ENCODE peak calls at places on chromosome 17, in ten cellular contexts. D is stomach; L is lower lobe of right lung; W is tibial nerve; N is right atrium auricular region; R is PC-9; B is uterus; C is cardiac muscle cell; P is CD4-positive, CD25-positive, alpha-beta regulatory T cell; H is CD4-positive, alpha-beta memory T cell. E is an unnamed sample.
A peak's percentile ranks its signal among the peaks of the same experiment; 100 is the strongest.

GRCh38 chr17:44842748-44843147 is 4.9 kb upstream of the HIGD1B start:
- DNase-seq in D (no peak), L (no peak), W (no peak), N (no peak), R (no peak), B (no peak), C (peak; percentile 87), P (no peak), H (no peak), E (no peak)

GRCh38 chr17:68290268-68290954 is 516 bp downstream of the SLC16A6 start:
- DNase-seq in D (peak; percentile 31), L (peak; percentile 71), W (no peak), N (no peak), R (peak; percentile 6), B (no peak), C (peak; percentile 38), P (peak; percentile 62), H (peak; percentile 83), E (peak; percentile 56)

GRCh38 chr17:59418732-59419166 is 87.3 kb downstream of the YPEL2 start:
- DNase-seq in D (no peak), L (no peak), W (no peak), N (no peak), R (no peak), B (peak; percentile 74), C (no peak), P (no peak), H (no peak), E (no peak)

GRCh38 chr17:66655861-66656260 is 179.1 kb upstream of the CACNG5 start:
- DNase-seq in D (no peak), L (no peak), W (no peak), N (no peak), R (no peak), B (no peak), C (no peak), P (no peak), H (no peak), E (no peak)

GRCh38 chr17:49022391-49022941 is 25.3 kb downstream of the IGF2BP1 start:
- DNase-seq in D (no peak), L (no peak), W (no peak), N (no peak), R (peak; percentile 58), B (no peak), C (peak; percentile 84), P (no peak), H (no peak), E (no peak)

GRCh38 chr17:28657756-28658155 is 4.0 kb downstream of the SDF2 start:
- DNase-seq in D (no peak), L (no peak), W (no peak), N (no peak), R (no peak), B (no peak), C (no peak), P (no peak), H (no peak), E (no peak)

GRCh38 chr17:8125947-8126305 is 2.0 kb upstream of the HES7 start:
- DNase-seq in D (no peak), L (no peak), W (no peak), N (no peak), R (no peak), B (peak; percentile 55), C (peak; percentile 44), P (no peak), H (peak; percentile 57), E (no peak)

GRCh38 chr17:5049314-5049819 is 14.1 kb upstream of the SLC52A1 start:
- DNase-seq in D (peak; percentile 32), L (no peak), W (no peak), N (no peak), R (no peak), B (no peak), C (no peak), P (peak; percentile 51), H (peak; percentile 89), E (no peak)

GRCh38 chr17:6461792-6462524 is 17.7 kb downstream of the PIMREG start:
- DNase-seq in D (no peak), L (peak; percentile 14), W (no peak), N (no peak), R (no peak), B (no peak), C (no peak), P (no peak), H (no peak), E (no peak)

GRCh38 chr17:17088511-17089205 is 46.4 kb downstream of the MPRIP start:
- DNase-seq in D (no peak), L (no peak), W (no peak), N (no peak), R (no peak), B (no peak), C (no peak), P (no peak), H (no peak), E (no peak)

GRCh38 chr17:76709077-76709950 is 1.5 kb downstream of the MXRA7 start:
- DNase-seq in D (peak; percentile 50), L (peak; percentile 68), W (peak; percentile 83), N (peak; percentile 97), R (no peak), B (peak; percentile 95), C (peak; percentile 82), P (no peak), H (no peak), E (peak; percentile 76)

GRCh38 chr17:37702605-37703004 is 42.3 kb downstream of the HNF1B start:
- DNase-seq in D (no peak), L (no peak), W (no peak), N (no peak), R (peak; percentile 42), B (no peak), C (no peak), P (no peak), H (no peak), E (no peak)

GRCh38 chr17:15457723-15458094 is 9.7 kb downstream of the CDRT4 start:
- DNase-seq in D (no peak), L (no peak), W (peak; percentile 65), N (no peak), R (no peak), B (peak; percentile 45), C (no peak), P (no peak), H (no peak), E (no peak)

GRCh38 chr17:19384723-19385391 is 2.1 kb downstream of the MFAP4 start:
- DNase-seq in D (peak; percentile 76), L (peak; percentile 74), W (peak; percentile 94), N (peak; percentile 95), R (no peak), B (peak; percentile 91), C (no peak), P (no peak), H (no peak), E (no peak)

GRCh38 chr17:39485555-39485954 is 24.3 kb downstream of the CDK12 start:
- DNase-seq in D (no peak), L (no peak), W (no peak), N (no peak), R (peak; percentile 73), B (no peak), C (no peak), P (no peak), H (no peak), E (no peak)

GRCh38 chr17:55285340-55286301 is 20.9 kb downstream of the HLF start:
- DNase-seq in D (peak; percentile 90), L (peak; percentile 88), W (peak; percentile 89), N (peak; percentile 97), R (no peak), B (peak; percentile 99), C (peak; percentile 21), P (no peak), H (no peak), E (peak; percentile 65)

GRCh38 chr17:74555427-74555826 is 9.5 kb upstream of the CD300C start:
- DNase-seq in D (no peak), L (no peak), W (no peak), N (no peak), R (no peak), B (no peak), C (no peak), P (no peak), H (no peak), E (no peak)
- H3K27ac ChIP-seq in D (no peak overlapping the region), L (no peak overlapping the region), W (no peak overlapping the region), N (no peak overlapping the region), R (no peak overlapping the region), B (no peak overlapping the region), C (no peak overlapping the region), P (no peak overlapping the region), H (no peak overlapping the region), E (no peak overlapping the region)

GRCh38 chr17:50800196-50800700 is 32.9 kb upstream of the ANKRD40CL start:
- DNase-seq in D (no peak), L (no peak), W (no peak), N (no peak), R (no peak), B (no peak), C (no peak), P (no peak), H (no peak), E (no peak)
- H3K4me1 ChIP-seq in D (no peaks in the 10 kb centered on the region), L (no peaks in the 10 kb centered on the region), W (no peaks in the 10 kb centered on the region), N (no peaks in the 10 kb centered on the region), R (no peaks in the 10 kb centered on the region), B (no peaks in the 10 kb centered on the region), C (peaks cover 28% of the 10 kb centered on the region), P (no peaks in the 10 kb centered on the region), H (no peaks in the 10 kb centered on the region), E (peaks cover 3% of the 10 kb centered on the region)

DNA sequence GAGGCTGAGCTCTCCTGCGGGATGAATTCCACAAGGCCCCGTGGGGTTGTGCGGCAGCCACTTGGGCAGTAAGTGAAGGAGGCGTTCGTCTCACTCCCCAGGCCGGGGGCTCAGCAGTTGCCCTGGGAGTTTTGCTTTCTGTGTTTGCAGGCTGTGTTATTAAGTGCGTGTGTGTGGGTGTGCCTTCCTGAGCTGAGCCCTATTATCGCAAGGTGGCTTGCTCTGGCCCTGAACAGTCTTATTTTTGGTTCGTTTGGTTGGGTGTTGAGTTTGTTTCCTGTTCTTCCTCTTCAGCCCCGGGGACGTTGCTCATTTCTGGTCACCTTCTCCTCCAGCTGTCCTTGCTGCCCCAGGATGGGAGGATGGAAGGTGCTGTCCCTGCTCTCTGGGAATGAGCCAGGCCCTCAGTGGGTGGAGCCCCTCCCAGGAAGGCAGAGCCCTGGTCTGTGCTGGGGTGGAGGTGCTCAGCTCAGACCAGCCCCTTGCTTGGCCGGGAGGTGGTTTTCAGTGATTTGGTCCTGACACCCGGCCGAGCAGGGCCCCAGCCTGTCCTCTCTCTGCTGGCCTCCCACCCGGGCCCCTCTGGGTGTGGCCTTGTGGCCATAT is 28.6 kb downstream of the BAIAP2 start:
- DNase-seq in D (no peak), L (no peak), W (no peak), N (no peak), R (peak; percentile 37), B (no peak), C (no peak), P (no peak), H (no peak), E (no peak)
- H3K27ac ChIP-seq in D (peak overlapping the region; percentile 69), L (peak overlapping the region; percentile 54), W (peak overlapping the region; percentile 56), N (peak overlapping the region; percentile 46), R (no peak overlapping the region), B (no peak overlapping the region), C (no peak overlapping the region), P (no peak overlapping the region), H (no peak overlapping the region), E (no peak overlapping the region)

GRCh38 chr17:81489012-81489968 is 23.3 kb downstream of the ACTG1 start:
- DNase-seq in D (no peak), L (no peak), W (no peak), N (no peak), R (no peak), B (no peak), C (no peak), P (no peak), H (no peak), E (no peak)
- H3K4me1 ChIP-seq in D (peaks cover 21% of the 10 kb centered on the region), L (peaks cover 22% of the 10 kb centered on the region), W (peaks cover 12% of the 10 kb centered on the region), N (peaks cover 34% of the 10 kb centered on the region), R (no peaks in the 10 kb centered on the region), B (peaks cover 16% of the 10 kb centered on the region), C (no peaks in the 10 kb centered on the region), P (peaks cover 17% of the 10 kb centered on the region), H (peaks cover 17% of the 10 kb centered on the region), E (no peaks in the 10 kb centered on the region)

E was measured in pancreas.